ENCODE peak calls at places on chromosomes 7 and 10, in four cellular contexts. M is left lobe of liver, Z is colonic mucosa, D is ELF-1. C is an unnamed sample.

GRCh38 chr7:96591900-96592676 is 117.6 kb downstream of the SEM1 start:
- DNase-seq in M (no peak), Z (no peak), D (peak; percentile 71), C (no peak)

GRCh38 chr7:156827587-156828203 is 65.3 kb downstream of the LMBR1 start:
- DNase-seq in M (no peak), Z (no peak), D (no peak), C (no peak)

GRCh38 chr10:90319188-90319914 is 538.5 kb downstream of the HTR7 start:
- DNase-seq in M (no peak), Z (no peak), D (peak; percentile 73), C (peak; percentile 32)

GRCh38 chr10:118853916-118854315 is 99.1 kb upstream of the CACUL1 start:
- DNase-seq in M (peak; percentile 57), Z (no peak), D (no peak), C (no peak)

GRCh38 chr7:30028749-30029635 is 780 bp downstream of the PLEKHA8 start:
- DNase-seq in M (no peak), Z (peak; percentile 63), D (peak; percentile 79), C (no peak)

GRCh38 chr10:6843477-6843876 is 263.4 kb upstream of the PRKCQ start:
- DNase-seq in M (no peak), Z (no peak), D (no peak), C (no peak)

GRCh38 chr7:1455241-1455939 is 3.9 kb downstream of the MICALL2 start:
- DNase-seq in M (peak; percentile 85), Z (peak; percentile 82), D (peak; percentile 51), C (no peak)

GRCh38 chr10:43785252-43785651 is 136.6 kb upstream of the ZNF32 start:
- DNase-seq in M (no peak), Z (no peak), D (peak; percentile 38), C (no peak)

GRCh38 chr10:16910795-16911164 is 93.6 kb upstream of the RSU1 start:
- DNase-seq in M (no peak), Z (no peak), D (no peak), C (no peak)

GRCh38 chr10:11181996-11182395 is 164.3 kb downstream of the CELF2 start:
- DNase-seq in M (no peak), Z (no peak), D (no peak), C (no peak)

GRCh38 chr7:15306286-15306685 is 255.5 kb downstream of the AGMO start:
- DNase-seq in M (no peak), Z (no peak), D (no peak), C (no peak)

GRCh38 chr10:129945941-129946760 is 17.9 kb downstream of the EBF3 start:
- DNase-seq in M (no peak), Z (no peak), D (no peak), C (no peak)

GRCh38 chr7:159119851-159120539 is 24.7 kb downstream of the VIPR2 start:
- DNase-seq in M (no peak), Z (no peak), D (no peak), C (no peak)

GRCh38 chr10:110501142-110501937 is 3.6 kb downstream of the DUSP5 start:
- DNase-seq in M (peak; percentile 52), Z (peak; percentile 90), D (peak; percentile 89), C (peak; percentile 74)

GRCh38 chr7:51019231-51019844 is 236.6 kb upstream of the GRB10 start:
- DNase-seq in M (no peak), Z (no peak), D (no peak), C (no peak)

GRCh38 chr10:97124211-97124610 is 61.5 kb downstream of the SLIT1 start:
- DNase-seq in M (no peak), Z (no peak), D (no peak), C (no peak)

GRCh38 chr7:94451276-94451675 is 56.6 kb downstream of the COL1A2 start:
- DNase-seq in M (no peak), Z (no peak), D (no peak), C (no peak)

GRCh38 chr7:122864016-122864415 is 22.2 kb downstream of the CADPS2 start:
- DNase-seq in M (no peak), Z (no peak), D (no peak), C (no peak)

GRCh38 chr10:27100800-27101347 is 580 bp upstream of the ANKRD26 start:
- DNase-seq in M (no peak), Z (no peak), D (peak; percentile 6), C (no peak)

GRCh38 chr10:119313645-119314044 is 106.3 kb downstream of the GRK5 start:
- DNase-seq in M (no peak), Z (no peak), D (no peak), C (peak; percentile 84)

GRCh38 chr7:491958-492713 is 27.5 kb downstream of the PDGFA start:
- DNase-seq in M (no peak), Z (no peak), D (no peak), C (no peak)

GRCh38 chr7:65798111-65799075 is 74.5 kb upstream of the VKORC1L1 start:
- DNase-seq in M (no peak), Z (no peak), D (no peak), C (peak; percentile 47)

GRCh38 chr10:124268976-124269375 is 149.7 kb downstream of the OAT start:
- DNase-seq in M (no peak), Z (no peak), D (no peak), C (no peak)

GRCh38 chr10:22308390-22308789 is 7.8 kb upstream of the COMMD3 start:
- DNase-seq in M (no peak), Z (no peak), D (no peak), C (peak; percentile 58)

GRCh38 chr10:104080762-104081161 is 4.9 kb downstream of the COL17A1 start:
- DNase-seq in M (no peak), Z (no peak), D (no peak), C (no peak)

GRCh38 chr7:1403844-1404404 is 55.3 kb downstream of the MICALL2 start:
- DNase-seq in M (no peak), Z (no peak), D (no peak), C (no peak)

GRCh38 chr10:100996678-100997363 is 2.8 kb upstream of the LZTS2 start:
- DNase-seq in M (no peak), Z (peak; percentile 49), D (peak; percentile 79), C (no peak)

GRCh38 chr7:106775552-106775936 is 89.5 kb upstream of the PIK3CG start:
- DNase-seq in M (no peak), Z (no peak), D (no peak), C (no peak)

GRCh38 chr10:78523453-78523852 is 489.8 kb downstream of the RPS24 start:
- DNase-seq in M (no peak), Z (no peak), D (no peak), C (no peak)

GRCh38 chr10:129055966-129056365 is 411.1 kb upstream of the MGMT start:
- DNase-seq in M (no peak), Z (no peak), D (peak; percentile 27), C (no peak)

GRCh38 chr10:29189272-29189671 is 99.6 kb upstream of the LYZL1 start:
- DNase-seq in M (no peak), Z (no peak), D (no peak), C (no peak)

GRCh38 chr7:23472974-23473847 is 2.9 kb upstream of the IGF2BP3 start:
- DNase-seq in M (no peak), Z (peak; percentile 28), D (no peak), C (peak; percentile 59)

GRCh38 chr10:125144693-125145623 is 15.4 kb downstream of the CTBP2 start:
- DNase-seq in M (no peak), Z (no peak), D (peak; percentile 71), C (peak; percentile 30)

GRCh38 chr10:85548038-85548437 is 818.6 kb downstream of the GRID1 start:
- DNase-seq in M (peak; percentile 48), Z (peak; percentile 36), D (peak; percentile 7), C (peak; percentile 18)

GRCh38 chr7:46226860-46227259 is 305.8 kb upstream of the IGFBP3 start:
- DNase-seq in M (no peak), Z (no peak), D (no peak), C (no peak)

GRCh38 chr10:114615600-114616007 is 42.5 kb downstream of the ABLIM1 start:
- DNase-seq in M (no peak), Z (no peak), D (no peak), C (peak; percentile 26)